ENCODE peak calls at places on chromosome 20, in eight cellular contexts. One of them, this sample, is unnamed.

GRCh38 chr20:22581437-22582385 is 2.7 kb downstream of the FOXA2 start:
- DNase-seq in H9: peak
- DNase-seq in Panc1: no peak
- DNase-seq in uterus: no peak
- DNase-seq in GM12878: no peak
- DNase-seq in GM23248: no peak
- DNase-seq in pancreas: peak
- DNase-seq in PC-9: no peak
- DNase-seq in this sample: no peak

GRCh38 chr20:34849778-34850177 is 22.9 kb downstream of the GGT7 start:
- DNase-seq in H9: no peak
- DNase-seq in Panc1: no peak
- DNase-seq in uterus: no peak
- DNase-seq in GM12878: no peak
- DNase-seq in GM23248: no peak
- DNase-seq in pancreas: no peak
- DNase-seq in PC-9: no peak
- DNase-seq in this sample: no peak

GRCh38 chr20:53867741-53868351 is 202.5 kb downstream of the BCAS1 start:
- DNase-seq in H9: no peak
- DNase-seq in Panc1: no peak
- DNase-seq in uterus: no peak
- DNase-seq in GM12878: no peak
- DNase-seq in GM23248: no peak
- DNase-seq in pancreas: no peak
- DNase-seq in PC-9: no peak
- DNase-seq in this sample: peak

GRCh38 chr20:13302647-13303425 is 81.8 kb downstream of the ISM1 start:
- DNase-seq in H9: peak
- DNase-seq in Panc1: no peak
- DNase-seq in uterus: no peak
- DNase-seq in GM12878: no peak
- DNase-seq in GM23248: peak
- DNase-seq in pancreas: no peak
- DNase-seq in PC-9: no peak
- DNase-seq in this sample: no peak

GRCh38 chr20:805713-806112 is 27.8 kb upstream of the FAM110A start:
- DNase-seq in H9: no peak
- DNase-seq in Panc1: no peak
- DNase-seq in uterus: no peak
- DNase-seq in GM12878: no peak
- DNase-seq in GM23248: no peak
- DNase-seq in pancreas: no peak
- DNase-seq in PC-9: no peak
- DNase-seq in this sample: no peak

GRCh38 chr20:49281059-49281912 is 3.4 kb upstream of the ZNFX1 start:
- DNase-seq in H9: peak
- DNase-seq in Panc1: no peak
- DNase-seq in uterus: no peak
- DNase-seq in GM12878: no peak
- DNase-seq in GM23248: peak
- DNase-seq in pancreas: no peak
- DNase-seq in PC-9: peak
- DNase-seq in this sample: peak

GRCh38 chr20:10278416-10278815 is 59.8 kb downstream of the SNAP25 start:
- DNase-seq in H9: no peak
- DNase-seq in Panc1: no peak
- DNase-seq in uterus: no peak
- DNase-seq in GM12878: no peak
- DNase-seq in GM23248: no peak
- DNase-seq in pancreas: no peak
- DNase-seq in PC-9: no peak
- DNase-seq in this sample: no peak

GRCh38 chr20:57199656-57200405 is 66.6 kb downstream of the BMP7 start:
- DNase-seq in H9: no peak
- DNase-seq in Panc1: no peak
- DNase-seq in uterus: no peak
- DNase-seq in GM12878: no peak
- DNase-seq in GM23248: peak
- DNase-seq in pancreas: no peak
- DNase-seq in PC-9: no peak
- DNase-seq in this sample: no peak

GRCh38 chr20:6402026-6402425 is 279.2 kb upstream of the FERMT1 start:
- DNase-seq in H9: no peak
- DNase-seq in Panc1: no peak
- DNase-seq in uterus: no peak
- DNase-seq in GM12878: no peak
- DNase-seq in GM23248: no peak
- DNase-seq in pancreas: no peak
- DNase-seq in PC-9: no peak
- DNase-seq in this sample: no peak

GRCh38 chr20:63957690-63958441 is 1.6 kb upstream of the UCKL1 start:
- DNase-seq in H9: peak
- DNase-seq in Panc1: no peak
- DNase-seq in uterus: no peak
- DNase-seq in GM12878: no peak
- DNase-seq in GM23248: peak
- DNase-seq in pancreas: peak
- DNase-seq in PC-9: peak
- DNase-seq in this sample: no peak

GRCh38 chr20:23995905-23996666 is 7.5 kb upstream of the GGTLC1 start:
- DNase-seq in H9: no peak
- DNase-seq in Panc1: peak
- DNase-seq in uterus: peak
- DNase-seq in GM12878: no peak
- DNase-seq in GM23248: peak
- DNase-seq in pancreas: peak
- DNase-seq in PC-9: no peak
- DNase-seq in this sample: peak

GRCh38 chr20:14055127-14055742 is 59.9 kb downstream of the MACROD2 start:
- DNase-seq in H9: no peak
- DNase-seq in Panc1: peak
- DNase-seq in uterus: peak
- DNase-seq in GM12878: no peak
- DNase-seq in GM23248: peak
- DNase-seq in pancreas: no peak
- DNase-seq in PC-9: no peak
- DNase-seq in this sample: peak

GRCh38 chr20:8851446-8851845 is 217.4 kb upstream of the PLCB4 start:
- DNase-seq in H9: no peak
- DNase-seq in Panc1: no peak
- DNase-seq in uterus: no peak
- DNase-seq in GM12878: no peak
- DNase-seq in GM23248: no peak
- DNase-seq in pancreas: no peak
- DNase-seq in PC-9: no peak
- DNase-seq in this sample: no peak

GRCh38 chr20:58219342-58219700 is 9.1 kb downstream of the ANKRD60 start:
- DNase-seq in H9: no peak
- DNase-seq in Panc1: no peak
- DNase-seq in uterus: no peak
- DNase-seq in GM12878: no peak
- DNase-seq in GM23248: peak
- DNase-seq in pancreas: no peak
- DNase-seq in PC-9: peak
- DNase-seq in this sample: peak

GRCh38 chr20:4135385-4136077 is 120.2 kb upstream of the RNF24 start:
- DNase-seq in H9: peak
- DNase-seq in Panc1: peak
- DNase-seq in uterus: peak
- DNase-seq in GM12878: no peak
- DNase-seq in GM23248: peak
- DNase-seq in pancreas: peak
- DNase-seq in PC-9: peak
- DNase-seq in this sample: peak

GRCh38 chr20:37516697-37517370 is 4.2 kb upstream of the NNAT start:
- DNase-seq in H9: no peak
- DNase-seq in Panc1: no peak
- DNase-seq in uterus: no peak
- DNase-seq in GM12878: no peak
- DNase-seq in GM23248: no peak
- DNase-seq in pancreas: no peak
- DNase-seq in PC-9: no peak
- DNase-seq in this sample: peak

GRCh38 chr20:63122626-63123025 is 93.3 kb downstream of the YTHDF1 start:
- DNase-seq in H9: no peak
- DNase-seq in Panc1: no peak
- DNase-seq in uterus: no peak
- DNase-seq in GM12878: no peak
- DNase-seq in GM23248: no peak
- DNase-seq in pancreas: no peak
- DNase-seq in PC-9: no peak
- DNase-seq in this sample: no peak

DNA sequence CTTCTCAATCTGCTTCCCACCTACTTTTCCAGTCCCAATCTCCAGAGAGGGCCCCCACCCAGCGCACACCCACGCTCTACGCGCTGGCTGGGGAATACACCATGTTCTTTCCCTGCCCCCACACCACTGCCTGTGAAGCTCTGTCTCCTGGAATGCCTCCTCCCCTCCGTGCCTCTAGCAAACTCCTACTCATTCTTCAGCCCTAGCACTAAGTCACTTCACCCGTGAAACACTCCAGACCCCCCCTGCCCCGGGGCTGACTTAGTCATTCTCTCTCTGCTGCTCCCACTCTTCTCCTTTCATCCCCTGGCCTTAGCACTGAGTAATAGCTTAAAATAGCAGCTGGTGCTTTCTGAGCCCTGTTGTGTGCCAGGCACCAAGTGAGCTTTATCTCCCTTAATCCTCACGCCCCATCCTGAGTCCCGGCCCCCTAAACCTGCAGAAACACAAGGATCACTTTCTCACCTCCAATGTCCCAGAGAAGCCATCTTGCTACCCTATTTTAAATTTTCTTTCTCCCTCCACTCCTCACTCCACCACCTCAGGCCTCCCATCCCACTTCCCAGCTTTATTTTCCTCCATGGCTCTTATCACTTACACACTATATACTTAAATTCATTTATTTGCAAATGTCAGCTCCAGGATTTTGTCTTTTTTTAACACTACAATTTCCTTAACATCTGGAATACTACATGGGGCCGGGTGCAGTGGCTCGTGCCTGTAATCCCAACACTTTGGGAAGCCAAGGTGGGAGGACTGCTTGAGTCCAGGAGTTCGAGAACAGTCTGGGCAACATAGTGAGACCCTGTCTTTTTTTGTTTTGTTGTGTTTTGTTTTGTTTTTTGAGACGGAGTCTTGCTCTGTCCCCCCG is 6.3 kb upstream of the PARD6B start:
- DNase-seq in H9: peak
- DNase-seq in Panc1: no peak
- DNase-seq in uterus: peak
- DNase-seq in GM12878: no peak
- DNase-seq in GM23248: peak
- DNase-seq in pancreas: no peak
- DNase-seq in PC-9: peak
- DNase-seq in this sample: peak
- H3K27ac ChIP-seq in H9: no peak
- H3K27ac ChIP-seq in Panc1: peak
- H3K27ac ChIP-seq in uterus: peak
- H3K27ac ChIP-seq in GM12878: no peak
- H3K27ac ChIP-seq in GM23248: peak
- H3K27ac ChIP-seq in pancreas: peak
- H3K27ac ChIP-seq in PC-9: peak
- H3K27ac ChIP-seq in this sample: peak

GRCh38 chr20:38748863-38749153 is 548 bp downstream of the ACTR5 start:
- DNase-seq in H9: peak
- DNase-seq in Panc1: no peak
- DNase-seq in uterus: no peak
- DNase-seq in GM12878: no peak
- DNase-seq in GM23248: no peak
- DNase-seq in pancreas: no peak
- DNase-seq in PC-9: no peak
- DNase-seq in this sample: no peak
- H3K27ac ChIP-seq in H9: no peak
- H3K27ac ChIP-seq in Panc1: peak
- H3K27ac ChIP-seq in uterus: peak
- H3K27ac ChIP-seq in GM12878: no peak
- H3K27ac ChIP-seq in GM23248: no peak
- H3K27ac ChIP-seq in pancreas: peak
- H3K27ac ChIP-seq in PC-9: no peak
- H3K27ac ChIP-seq in this sample: no peak

DNA sequence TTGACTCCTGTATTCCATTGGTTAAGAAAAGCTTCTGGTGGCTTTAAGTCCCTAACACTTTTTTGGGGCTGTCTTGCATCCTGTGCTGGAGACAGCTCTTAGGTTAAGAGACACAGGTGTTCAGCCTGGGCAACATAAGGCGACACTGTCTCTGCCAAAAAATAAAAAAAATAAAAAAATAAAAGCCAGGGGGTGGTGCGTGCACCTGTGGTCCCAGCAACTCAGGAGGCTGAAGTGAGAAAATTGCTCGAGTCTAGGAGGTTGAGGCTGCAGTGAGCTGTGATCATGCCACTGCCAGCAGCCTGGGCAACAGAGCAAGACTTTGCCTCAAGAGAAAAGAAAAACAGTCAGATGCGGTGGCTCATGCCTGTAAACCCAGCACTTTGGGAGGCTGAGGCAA is 55.6 kb upstream of the ZMYND8 start:
- DNase-seq in H9: no peak
- DNase-seq in Panc1: no peak
- DNase-seq in uterus: no peak
- DNase-seq in GM12878: peak
- DNase-seq in GM23248: no peak
- DNase-seq in pancreas: no peak
- DNase-seq in PC-9: no peak
- DNase-seq in this sample: no peak
- H3K27ac ChIP-seq in H9: no peak
- H3K27ac ChIP-seq in Panc1: no peak
- H3K27ac ChIP-seq in uterus: peak
- H3K27ac ChIP-seq in GM12878: peak
- H3K27ac ChIP-seq in GM23248: no peak
- H3K27ac ChIP-seq in pancreas: no peak
- H3K27ac ChIP-seq in PC-9: no peak
- H3K27ac ChIP-seq in this sample: no peak

GRCh38 chr20:61173267-61173666 is 78.8 kb upstream of the CDH4 start:
- DNase-seq in H9: no peak
- DNase-seq in Panc1: no peak
- DNase-seq in uterus: no peak
- DNase-seq in GM12878: no peak
- DNase-seq in GM23248: no peak
- DNase-seq in pancreas: no peak
- DNase-seq in PC-9: no peak
- DNase-seq in this sample: no peak

GRCh38 chr20:61173966-61174725 is 77.9 kb upstream of the CDH4 start:
- DNase-seq in H9: no peak
- DNase-seq in Panc1: no peak
- DNase-seq in uterus: no peak
- DNase-seq in GM12878: no peak
- DNase-seq in GM23248: peak
- DNase-seq in pancreas: no peak
- DNase-seq in PC-9: no peak
- DNase-seq in this sample: no peak

GRCh38 chr20:61170921-61171320 is 81.1 kb upstream of the CDH4 start:
- DNase-seq in H9: no peak
- DNase-seq in Panc1: no peak
- DNase-seq in uterus: no peak
- DNase-seq in GM12878: no peak
- DNase-seq in GM23248: no peak
- DNase-seq in pancreas: no peak
- DNase-seq in PC-9: no peak
- DNase-seq in this sample: no peak

GRCh38 chr20:61178431-61179080 is 73.5 kb upstream of the CDH4 start:
- DNase-seq in H9: no peak
- DNase-seq in Panc1: no peak
- DNase-seq in uterus: no peak
- DNase-seq in GM12878: no peak
- DNase-seq in GM23248: no peak
- DNase-seq in pancreas: no peak
- DNase-seq in PC-9: no peak
- DNase-seq in this sample: no peak

GRCh38 chr20:61176874-61177273 is 75.2 kb upstream of the CDH4 start:
- DNase-seq in H9: no peak
- DNase-seq in Panc1: no peak
- DNase-seq in uterus: no peak
- DNase-seq in GM12878: no peak
- DNase-seq in GM23248: no peak
- DNase-seq in pancreas: no peak
- DNase-seq in PC-9: no peak
- DNase-seq in this sample: no peak
- H3K27ac ChIP-seq in H9: no peak
- H3K27ac ChIP-seq in Panc1: no peak
- H3K27ac ChIP-seq in uterus: no peak
- H3K27ac ChIP-seq in GM12878: no peak
- H3K27ac ChIP-seq in GM23248: no peak
- H3K27ac ChIP-seq in pancreas: no peak
- H3K27ac ChIP-seq in PC-9: no peak
- H3K27ac ChIP-seq in this sample: no peak

This sample was measured in trophoblast cell.